ENCODE peak calls at places on chromosomes 4 and X, in five cellular contexts. One of them, this sample, is unnamed.

GRCh38 chrX:12954981-12955380 is 19.9 kb upstream of the TMSB4X start:
- DNase-seq in WTC11: no peak
- DNase-seq in ascending aorta: no peak
- DNase-seq in pancreas: no peak
- DNase-seq in PC-3: no peak
- DNase-seq in this sample: no peak

GRCh38 chrX:12866451-12867377 is at the start of gene TLR7:
- DNase-seq in ascending aorta: no peak
- DNase-seq in WTC11: no peak
- DNase-seq in PC-3: no peak
- DNase-seq in pancreas: no peak
- DNase-seq in this sample: no peak

GRCh38 chr4:138816883-138817282 is 198.7 kb upstream of the NOCT start:
- DNase-seq in WTC11: no peak
- DNase-seq in PC-3: no peak
- DNase-seq in pancreas: no peak
- DNase-seq in ascending aorta: no peak
- DNase-seq in this sample: no peak

GRCh38 chr4:7683126-7683703 is 248.5 kb upstream of the PSAPL1 start:
- DNase-seq in WTC11: no peak
- DNase-seq in PC-3: no peak
- DNase-seq in ascending aorta: no peak
- DNase-seq in pancreas: no peak
- DNase-seq in this sample: no peak

GRCh38 chr4:145301386-145302080 is 121.1 kb upstream of the OTUD4 start:
- DNase-seq in WTC11: no peak
- DNase-seq in PC-3: peak
- DNase-seq in pancreas: no peak
- DNase-seq in ascending aorta: no peak
- DNase-seq in this sample: no peak

GRCh38 chr4:38821739-38822138 is 17.1 kb upstream of the TLR1 start:
- DNase-seq in ascending aorta: no peak
- DNase-seq in pancreas: no peak
- DNase-seq in PC-3: peak
- DNase-seq in WTC11: no peak
- DNase-seq in this sample: no peak

GRCh38 chr4:52202931-52203330 is 151.8 kb downstream of the SPATA18 start:
- DNase-seq in PC-3: no peak
- DNase-seq in pancreas: no peak
- DNase-seq in WTC11: no peak
- DNase-seq in ascending aorta: no peak
- DNase-seq in this sample: no peak

GRCh38 chrX:109732319-109732779 is 708 bp downstream of the ACSL4 start:
- DNase-seq in pancreas: no peak
- DNase-seq in ascending aorta: no peak
- DNase-seq in PC-3: peak
- DNase-seq in WTC11: no peak
- DNase-seq in this sample: no peak

GRCh38 chrX:6024204-6024603 is 204.5 kb downstream of the NLGN4X start:
- DNase-seq in pancreas: no peak
- DNase-seq in WTC11: no peak
- DNase-seq in PC-3: peak
- DNase-seq in ascending aorta: no peak
- DNase-seq in this sample: no peak

GRCh38 chrX:74437530-74437929 is 16.2 kb downstream of the SLC16A2 start:
- DNase-seq in WTC11: no peak
- DNase-seq in PC-3: peak
- DNase-seq in ascending aorta: no peak
- DNase-seq in pancreas: no peak
- DNase-seq in this sample: no peak

GRCh38 chrX:42027367-42028025 is 104.1 kb upstream of the CASK start:
- DNase-seq in pancreas: no peak
- DNase-seq in WTC11: no peak
- DNase-seq in PC-3: no peak
- DNase-seq in ascending aorta: no peak
- DNase-seq in this sample: no peak

GRCh38 chr4:768995-769394 is 56.9 kb downstream of the CPLX1 start:
- DNase-seq in WTC11: no peak
- DNase-seq in pancreas: peak
- DNase-seq in ascending aorta: no peak
- DNase-seq in PC-3: no peak
- DNase-seq in this sample: no peak

GRCh38 chr4:100657187-100657586 is 139.4 kb upstream of the EMCN start:
- DNase-seq in pancreas: no peak
- DNase-seq in ascending aorta: no peak
- DNase-seq in PC-3: no peak
- DNase-seq in WTC11: no peak
- DNase-seq in this sample: no peak

GRCh38 chr4:7397206-7398103 is 37.3 kb downstream of the PSAPL1 start:
- DNase-seq in WTC11: no peak
- DNase-seq in pancreas: no peak
- DNase-seq in ascending aorta: no peak
- DNase-seq in PC-3: no peak
- DNase-seq in this sample: no peak

GRCh38 chr4:85993641-85994040 is 366.2 kb downstream of the MAPK10 start:
- DNase-seq in pancreas: no peak
- DNase-seq in PC-3: no peak
- DNase-seq in WTC11: no peak
- DNase-seq in ascending aorta: no peak
- DNase-seq in this sample: no peak
- TF ChIP-seq CTCF in pancreas: no peak
- TF ChIP-seq CTCF in PC-3: no peak
- TF ChIP-seq CTCF in WTC11: no peak
- TF ChIP-seq CTCF in ascending aorta: no peak
- TF ChIP-seq CTCF in this sample: no peak

GRCh38 chr4:163356104-163356503 is 12.4 kb downstream of the NPY5R start:
- DNase-seq in pancreas: no peak
- DNase-seq in WTC11: no peak
- DNase-seq in ascending aorta: no peak
- DNase-seq in PC-3: no peak
- DNase-seq in this sample: no peak
- TF ChIP-seq CTCF in pancreas: no peak
- TF ChIP-seq CTCF in WTC11: peak
- TF ChIP-seq CTCF in ascending aorta: no peak
- TF ChIP-seq CTCF in PC-3: peak
- TF ChIP-seq CTCF in this sample: no peak

DNA sequence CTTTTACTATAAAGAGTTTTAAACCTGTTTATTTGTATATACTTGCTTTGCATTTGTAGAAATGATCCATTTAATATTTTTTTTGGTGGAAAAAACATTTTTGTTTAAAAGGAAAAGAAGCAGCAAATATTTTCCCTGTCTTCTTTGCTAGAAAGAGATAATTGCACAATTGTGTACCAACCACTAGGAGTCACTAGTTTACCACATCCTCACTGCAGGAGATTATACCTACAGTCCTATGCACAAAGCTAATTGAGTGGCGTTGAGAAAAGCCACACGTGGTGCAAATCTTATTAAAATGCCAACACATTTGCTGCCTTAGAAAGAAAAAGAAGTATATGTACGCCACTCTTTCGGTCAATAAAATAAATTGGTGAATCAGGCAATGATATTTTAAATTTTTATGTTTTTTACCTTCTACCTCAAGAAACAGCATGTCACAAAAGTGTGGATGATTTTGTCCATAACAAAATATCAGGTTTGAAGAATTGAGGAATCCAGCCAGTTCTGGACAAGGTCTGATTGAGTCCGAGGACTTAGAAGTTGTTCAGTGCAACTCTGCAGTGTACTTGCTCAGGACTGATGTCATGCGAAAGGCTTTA is 102.9 kb downstream of the GRXCR1 start:
- DNase-seq in PC-3: peak
- DNase-seq in pancreas: no peak
- DNase-seq in WTC11: no peak
- DNase-seq in ascending aorta: no peak
- DNase-seq in this sample: peak
- TF ChIP-seq CTCF in PC-3: peak
- TF ChIP-seq CTCF in pancreas: peak
- TF ChIP-seq CTCF in WTC11: peak
- TF ChIP-seq CTCF in ascending aorta: peak
- TF ChIP-seq CTCF in this sample: peak

DNA sequence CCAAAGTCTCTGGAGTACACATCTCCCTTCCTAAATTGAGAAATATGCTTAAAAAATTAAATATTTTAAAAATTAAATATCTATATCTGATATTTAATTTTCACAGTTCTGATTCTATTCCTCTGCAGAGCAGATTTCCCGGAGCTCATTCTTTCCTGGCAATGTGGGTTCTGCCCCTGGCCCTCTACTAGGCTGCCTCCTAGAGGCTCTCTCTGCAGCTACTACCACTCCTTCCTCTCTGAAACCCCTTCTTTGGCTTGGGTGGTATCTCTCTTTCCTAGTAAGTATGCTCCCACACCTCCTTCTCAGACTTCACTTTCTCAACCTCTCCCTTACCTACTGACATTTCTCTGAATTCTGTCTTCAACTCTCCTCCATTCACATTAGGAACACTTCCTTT is 45.3 kb downstream of the RPGR start:
- DNase-seq in WTC11: peak
- DNase-seq in ascending aorta: no peak
- DNase-seq in PC-3: peak
- DNase-seq in pancreas: no peak
- DNase-seq in this sample: no peak
- TF ChIP-seq CTCF in WTC11: no peak
- TF ChIP-seq CTCF in ascending aorta: peak
- TF ChIP-seq CTCF in PC-3: peak
- TF ChIP-seq CTCF in pancreas: no peak
- TF ChIP-seq CTCF in this sample: peak

GRCh38 chrX:8845060-8845459 is 43.9 kb upstream of the FAM9A start:
- DNase-seq in pancreas: no peak
- DNase-seq in PC-3: peak
- DNase-seq in WTC11: peak
- DNase-seq in ascending aorta: no peak
- DNase-seq in this sample: no peak
- TF ChIP-seq CTCF in pancreas: no peak
- TF ChIP-seq CTCF in PC-3: peak
- TF ChIP-seq CTCF in WTC11: no peak
- TF ChIP-seq CTCF in ascending aorta: no peak
- TF ChIP-seq CTCF in this sample: no peak

GRCh38 chr4:146844761-146845160 is 100.9 kb downstream of the TTC29 start:
- DNase-seq in ascending aorta: no peak
- DNase-seq in pancreas: no peak
- DNase-seq in WTC11: no peak
- DNase-seq in PC-3: no peak
- DNase-seq in this sample: no peak
- TF ChIP-seq CTCF in ascending aorta: no peak
- TF ChIP-seq CTCF in pancreas: no peak
- TF ChIP-seq CTCF in WTC11: no peak
- TF ChIP-seq CTCF in PC-3: no peak
- TF ChIP-seq CTCF in this sample: no peak

GRCh38 chr4:81919238-81919637 is 447.5 kb upstream of the RASGEF1B start:
- DNase-seq in pancreas: no peak
- DNase-seq in WTC11: peak
- DNase-seq in PC-3: peak
- DNase-seq in ascending aorta: no peak
- DNase-seq in this sample: peak
- TF ChIP-seq CTCF in pancreas: no peak
- TF ChIP-seq CTCF in WTC11: peak
- TF ChIP-seq CTCF in PC-3: peak
- TF ChIP-seq CTCF in ascending aorta: no peak
- TF ChIP-seq CTCF in this sample: peak